ENCODE peak calls at places on chromosomes 2 and 18, in four cellular contexts. One of them, this sample, is unnamed. For H3K4me1, the result is how much of the 10 kb centered on the place peaks cover.

GRCh38 chr2:215791481-215791937 is 221.8 kb downstream of the MREG start:
- DNase-seq in SK-N-SH: no peak
- DNase-seq in suprapubic skin: no peak
- DNase-seq in HepG2: peak
- DNase-seq in this sample: no peak

GRCh38 chr2:119838179-119838578 is 78.5 kb downstream of the PTPN4 start:
- DNase-seq in SK-N-SH: no peak
- DNase-seq in suprapubic skin: no peak
- DNase-seq in HepG2: no peak
- DNase-seq in this sample: no peak

GRCh38 chr2:20352230-20353216 is 1.9 kb upstream of the PUM2 start:
- DNase-seq in SK-N-SH: peak
- DNase-seq in suprapubic skin: no peak
- DNase-seq in HepG2: no peak
- DNase-seq in this sample: no peak

GRCh38 chr18:43571078-43571689 is 293.9 kb upstream of the SYT4 start:
- DNase-seq in SK-N-SH: peak
- DNase-seq in suprapubic skin: no peak
- DNase-seq in HepG2: peak
- DNase-seq in this sample: no peak

GRCh38 chr2:216159161-216159560 is 50.0 kb downstream of the XRCC5 start:
- DNase-seq in SK-N-SH: no peak
- DNase-seq in suprapubic skin: no peak
- DNase-seq in HepG2: no peak
- DNase-seq in this sample: no peak

GRCh38 chr2:159613515-159614336 is 2.6 kb downstream of the BAZ2B start:
- DNase-seq in SK-N-SH: no peak
- DNase-seq in suprapubic skin: no peak
- DNase-seq in HepG2: no peak
- DNase-seq in this sample: no peak

GRCh38 chr2:46942143-46942526 is 26.5 kb upstream of the MCFD2 start:
- DNase-seq in SK-N-SH: peak
- DNase-seq in suprapubic skin: peak
- DNase-seq in HepG2: no peak
- DNase-seq in this sample: no peak

GRCh38 chr2:62309465-62310091 is 113.7 kb downstream of the B3GNT2 start:
- DNase-seq in SK-N-SH: peak
- DNase-seq in suprapubic skin: no peak
- DNase-seq in HepG2: no peak
- DNase-seq in this sample: no peak

GRCh38 chr2:141513853-141514252 is 617.0 kb downstream of the LRP1B start:
- DNase-seq in SK-N-SH: no peak
- DNase-seq in suprapubic skin: no peak
- DNase-seq in HepG2: no peak
- DNase-seq in this sample: no peak
- TF ChIP-seq EP300 in SK-N-SH: no peak
- TF ChIP-seq EP300 in suprapubic skin: no peak
- TF ChIP-seq EP300 in HepG2: no peak
- TF ChIP-seq EP300 in this sample: no peak

GRCh38 chr2:191230174-191230573 is 15.0 kb upstream of the MYO1B start:
- DNase-seq in SK-N-SH: no peak
- DNase-seq in suprapubic skin: no peak
- DNase-seq in HepG2: no peak
- DNase-seq in this sample: no peak
- H3K27ac ChIP-seq in SK-N-SH: peak
- H3K27ac ChIP-seq in suprapubic skin: no peak
- H3K27ac ChIP-seq in HepG2: no peak
- H3K27ac ChIP-seq in this sample: no peak

GRCh38 chr18:48833701-48834394 is 116.9 kb downstream of the SMAD7 start:
- DNase-seq in SK-N-SH: no peak
- DNase-seq in suprapubic skin: no peak
- DNase-seq in HepG2: no peak
- DNase-seq in this sample: no peak

GRCh38 chr18:48835745-48836191 is 115.0 kb downstream of the SMAD7 start:
- DNase-seq in SK-N-SH: no peak
- DNase-seq in suprapubic skin: peak
- DNase-seq in HepG2: no peak
- DNase-seq in this sample: peak

GRCh38 chr18:48832961-48833700 is 117.6 kb downstream of the SMAD7 start:
- DNase-seq in SK-N-SH: no peak
- DNase-seq in suprapubic skin: no peak
- DNase-seq in HepG2: no peak
- DNase-seq in this sample: no peak

GRCh38 chr18:48835119-48835518 is 115.6 kb downstream of the SMAD7 start:
- DNase-seq in SK-N-SH: no peak
- DNase-seq in suprapubic skin: peak
- DNase-seq in HepG2: no peak
- DNase-seq in this sample: no peak

DNA sequence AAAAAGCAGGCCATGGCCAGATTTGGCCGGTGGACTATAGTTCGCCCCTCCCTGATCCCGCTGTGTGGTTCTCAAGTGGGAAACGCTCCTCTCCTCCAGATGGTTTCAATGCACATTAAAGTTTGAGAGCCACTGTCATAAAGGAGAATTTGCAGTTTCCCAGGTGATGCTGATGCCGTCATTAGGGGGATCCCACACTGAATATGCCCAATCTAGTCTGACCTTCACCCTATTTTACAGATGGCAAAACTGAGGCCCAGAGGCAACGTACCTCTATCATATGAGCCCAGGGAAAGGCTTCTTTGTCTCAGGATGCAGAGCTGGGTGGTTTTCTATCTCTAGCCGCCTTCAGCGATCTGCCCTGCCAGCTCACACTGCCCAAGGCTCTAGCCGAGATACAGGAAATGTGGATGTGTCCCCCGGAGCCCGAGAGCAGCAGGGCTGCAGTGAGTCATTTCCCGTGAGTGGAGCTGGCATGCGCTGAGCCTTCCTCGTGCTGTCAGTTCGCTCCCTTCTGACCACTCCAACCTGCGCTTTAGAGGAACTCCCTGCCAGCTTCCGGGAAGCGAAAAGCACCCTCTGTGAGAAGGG is 116.2 kb downstream of the SMAD7 start:
- DNase-seq in SK-N-SH: no peak
- DNase-seq in suprapubic skin: peak
- DNase-seq in HepG2: no peak
- DNase-seq in this sample: peak
- H3K4me1 ChIP-seq in SK-N-SH: half or more
- H3K4me1 ChIP-seq in suprapubic skin: under half
- H3K4me1 ChIP-seq in HepG2: under half
- H3K4me1 ChIP-seq in this sample: under half

GRCh38 chr2:96530474-96531357 is 5.8 kb upstream of the ARID5A start:
- DNase-seq in SK-N-SH: no peak
- DNase-seq in suprapubic skin: no peak
- DNase-seq in HepG2: no peak
- DNase-seq in this sample: peak
- TF ChIP-seq EP300 in SK-N-SH: no peak
- TF ChIP-seq EP300 in suprapubic skin: no peak
- TF ChIP-seq EP300 in HepG2: no peak
- TF ChIP-seq EP300 in this sample: no peak

DNA sequence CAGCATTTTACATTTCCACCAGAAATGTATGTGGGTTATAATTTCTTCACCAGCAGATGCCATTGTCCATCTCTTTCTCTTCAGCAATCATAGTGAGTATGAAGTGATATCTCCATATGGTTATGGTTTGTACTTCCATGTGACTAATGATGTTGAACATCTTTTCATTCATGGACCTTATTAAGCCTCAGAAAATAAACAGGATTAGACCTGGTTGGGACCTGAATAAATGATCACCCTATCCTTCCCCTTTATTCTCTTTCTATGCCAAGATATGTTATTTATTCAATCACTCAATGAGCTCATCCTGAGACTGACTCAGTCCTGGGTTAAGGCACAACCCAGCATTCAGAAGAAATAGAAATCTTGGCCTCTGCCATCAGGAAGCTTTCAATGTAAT is 86.6 kb downstream of the ANTXR1 start:
- DNase-seq in SK-N-SH: no peak
- DNase-seq in suprapubic skin: no peak
- DNase-seq in HepG2: no peak
- DNase-seq in this sample: no peak
- H3K27ac ChIP-seq in SK-N-SH: peak
- H3K27ac ChIP-seq in suprapubic skin: no peak
- H3K27ac ChIP-seq in HepG2: no peak
- H3K27ac ChIP-seq in this sample: peak

GRCh38 chr2:134206573-134206972 is 47.3 kb upstream of the MGAT5 start:
- DNase-seq in SK-N-SH: no peak
- DNase-seq in suprapubic skin: no peak
- DNase-seq in HepG2: no peak
- DNase-seq in this sample: no peak
- H3K4me1 ChIP-seq in SK-N-SH: under half
- H3K4me1 ChIP-seq in suprapubic skin: under half
- H3K4me1 ChIP-seq in HepG2: under half
- H3K4me1 ChIP-seq in this sample: under half

GRCh38 chr18:59696311-59697235 is 650 bp downstream of the CCBE1 start:
- DNase-seq in SK-N-SH: no peak
- DNase-seq in suprapubic skin: no peak
- DNase-seq in HepG2: no peak
- DNase-seq in this sample: peak

GRCh38 chr18:59695551-59695950 is 1.7 kb downstream of the CCBE1 start:
- DNase-seq in SK-N-SH: no peak
- DNase-seq in suprapubic skin: no peak
- DNase-seq in HepG2: no peak
- DNase-seq in this sample: no peak

GRCh38 chr18:59691996-59692395 is 5.2 kb downstream of the CCBE1 start:
- DNase-seq in SK-N-SH: no peak
- DNase-seq in suprapubic skin: no peak
- DNase-seq in HepG2: no peak
- DNase-seq in this sample: no peak

GRCh38 chr18:59697236-59697932 is at the start of gene CCBE1:
- DNase-seq in SK-N-SH: peak
- DNase-seq in suprapubic skin: peak
- DNase-seq in HepG2: no peak
- DNase-seq in this sample: peak

DNA sequence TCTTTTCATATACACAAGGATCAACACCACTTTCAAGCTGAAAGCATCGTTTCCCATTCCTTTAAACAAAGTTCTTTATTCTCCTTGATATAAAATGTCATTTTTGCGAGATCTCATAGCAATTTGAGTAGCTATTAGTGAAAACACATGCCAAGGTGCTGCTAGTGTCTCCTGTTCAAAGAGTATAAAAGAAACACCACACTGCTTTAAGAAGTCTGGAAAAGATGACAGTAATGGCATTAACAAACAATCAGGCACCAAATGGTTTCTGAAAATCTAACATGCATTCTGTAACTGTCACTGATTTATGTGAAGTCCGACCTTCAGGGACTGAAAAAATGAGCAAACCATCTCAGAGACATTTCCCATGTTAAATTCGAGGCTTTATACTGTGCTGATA is 2.4 kb downstream of the CCBE1 start:
- DNase-seq in SK-N-SH: no peak
- DNase-seq in suprapubic skin: no peak
- DNase-seq in HepG2: no peak
- DNase-seq in this sample: no peak
- TF ChIP-seq EP300 in SK-N-SH: no peak
- TF ChIP-seq EP300 in suprapubic skin: no peak
- TF ChIP-seq EP300 in HepG2: no peak
- TF ChIP-seq EP300 in this sample: no peak

GRCh38 chr2:10915236-10915635 is 3.5 kb downstream of the KCNF1 start:
- DNase-seq in SK-N-SH: no peak
- DNase-seq in suprapubic skin: no peak
- DNase-seq in HepG2: no peak
- DNase-seq in this sample: peak

GRCh38 chr2:10914272-10914693 is 2.5 kb downstream of the KCNF1 start:
- DNase-seq in SK-N-SH: no peak
- DNase-seq in suprapubic skin: no peak
- DNase-seq in HepG2: no peak
- DNase-seq in this sample: peak

GRCh38 chr2:10912076-10912731 is 470 bp downstream of the KCNF1 start:
- DNase-seq in SK-N-SH: peak
- DNase-seq in suprapubic skin: no peak
- DNase-seq in HepG2: no peak
- DNase-seq in this sample: peak

GRCh38 chr2:10912796-10913445 is 1.2 kb downstream of the KCNF1 start:
- DNase-seq in SK-N-SH: no peak
- DNase-seq in suprapubic skin: no peak
- DNase-seq in HepG2: no peak
- DNase-seq in this sample: peak

DNA sequence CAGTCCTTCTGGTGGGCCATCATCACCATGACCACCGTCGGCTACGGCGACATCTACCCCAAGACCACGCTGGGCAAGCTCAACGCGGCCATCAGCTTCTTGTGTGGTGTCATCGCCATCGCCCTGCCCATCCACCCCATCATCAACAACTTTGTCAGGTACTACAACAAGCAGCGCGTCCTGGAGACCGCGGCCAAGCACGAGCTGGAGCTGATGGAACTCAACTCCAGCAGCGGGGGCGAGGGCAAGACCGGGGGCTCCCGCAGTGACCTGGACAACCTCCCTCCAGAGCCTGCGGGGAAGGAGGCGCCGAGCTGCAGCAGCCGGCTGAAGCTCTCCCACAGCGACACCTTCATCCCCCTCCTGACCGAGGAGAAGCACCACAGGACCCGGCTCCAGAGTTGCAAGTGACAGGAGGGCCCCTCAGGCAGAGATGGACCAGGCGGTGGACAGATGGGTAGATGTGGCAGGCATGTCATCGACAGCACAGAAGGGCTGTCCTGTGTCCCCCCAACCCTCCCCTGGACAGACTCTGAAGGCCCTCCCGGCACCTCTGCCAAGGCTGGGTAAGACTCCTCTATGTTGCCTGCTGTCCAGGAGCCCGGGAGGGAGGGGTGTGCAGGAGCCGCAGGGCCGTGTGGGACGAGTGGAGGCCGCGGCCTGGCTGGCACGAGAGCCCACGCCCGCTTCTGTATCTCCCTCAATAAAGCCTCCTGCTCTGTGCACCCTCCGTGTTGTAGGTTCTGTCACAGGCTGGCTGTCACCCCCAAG is 2.0 kb downstream of the KCNF1 start:
- DNase-seq in SK-N-SH: no peak
- DNase-seq in suprapubic skin: no peak
- DNase-seq in HepG2: no peak
- DNase-seq in this sample: peak
- H3K27ac ChIP-seq in SK-N-SH: no peak
- H3K27ac ChIP-seq in suprapubic skin: no peak
- H3K27ac ChIP-seq in HepG2: no peak
- H3K27ac ChIP-seq in this sample: no peak

GRCh38 chr2:106037922-106038321 is 156.2 kb downstream of the UXS1 start:
- DNase-seq in SK-N-SH: no peak
- DNase-seq in suprapubic skin: no peak
- DNase-seq in HepG2: no peak
- DNase-seq in this sample: no peak
- H3K4me1 ChIP-seq in SK-N-SH: under half
- H3K4me1 ChIP-seq in suprapubic skin: under half
- H3K4me1 ChIP-seq in HepG2: under half
- H3K4me1 ChIP-seq in this sample: under half

GRCh38 chr2:155145758-155146229 is 447.3 kb downstream of the KCNJ3 start:
- DNase-seq in SK-N-SH: no peak
- DNase-seq in suprapubic skin: no peak
- DNase-seq in HepG2: no peak
- DNase-seq in this sample: no peak
- TF ChIP-seq EP300 in SK-N-SH: no peak
- TF ChIP-seq EP300 in suprapubic skin: no peak
- TF ChIP-seq EP300 in HepG2: no peak
- TF ChIP-seq EP300 in this sample: no peak